ENCODE peak calls at places on chromosomes 16 and 17, in five cellular contexts. N, H, L, O and T are unnamed samples.

GRCh38 chr17:2194778-2195417 is 108.7 kb downstream of the SMG6 start:
- DNase-seq in L (no peak), H (no peak), N (no peak), O (no peak), T (no peak)

GRCh38 chr17:30369995-30370394 is 8.7 kb upstream of the CPD start:
- DNase-seq in L (no peak), H (no peak), N (no peak), O (no peak), T (no peak)

GRCh38 chr16:54931041-54931756 is 534 bp downstream of the IRX5 start:
- DNase-seq in O (no peak), L (peak; percentile 20), N (no peak), H (no peak), T (no peak)

GRCh38 chr17:61340431-61340830 is 59.2 kb upstream of the TBX2 start:
- DNase-seq in O (no peak), N (no peak), H (no peak), L (no peak), T (no peak)

GRCh38 chr16:51825740-51826139 is 674.7 kb upstream of the SALL1 start:
- DNase-seq in L (no peak), H (no peak), O (no peak), N (no peak), T (no peak)

GRCh38 chr17:12985431-12986285 is 32.2 kb downstream of the ELAC2 start:
- DNase-seq in H (no peak), N (no peak), O (no peak), L (no peak), T (no peak)

GRCh38 chr17:7838291-7839075 is 4.5 kb downstream of the KDM6B start:
- DNase-seq in H (peak; percentile 17), L (peak; percentile 67), N (no peak), O (no peak), T (peak; percentile 40)

GRCh38 chr16:86991679-86992078 is 325.5 kb downstream of the C16orf95 start:
- DNase-seq in H (no peak), L (no peak), O (no peak), N (no peak), T (no peak)